ENCODE peak calls at places on chromosomes 7 and 10, in five cellular contexts. W is uterus; S is kidney epithelial cell; T is GM10248; Q is CD4-positive, alpha-beta T cell. O is an unnamed sample.

GRCh38 chr10:100730739-100731602 is 14.4 kb upstream of the PAX2 start:
- DNase-seq in W (no peak), S (no peak), T (peak), Q (no peak), O (peak)

GRCh38 chr10:58177362-58177947 is 90.2 kb downstream of the IPMK start:
- DNase-seq in W (no peak), S (no peak), T (peak), Q (no peak), O (peak)

GRCh38 chr7:155456772-155457543 is 971 bp upstream of the EN2 start:
- DNase-seq in W (peak), S (no peak), T (no peak), Q (no peak), O (peak)

GRCh38 chr7:19853261-19853832 is 79.9 kb upstream of the TMEM196 start:
- DNase-seq in W (no peak), S (no peak), T (no peak), Q (no peak), O (no peak)

GRCh38 chr10:59997807-59998525 is 91.6 kb upstream of the CCDC6 start:
- DNase-seq in W (peak), S (no peak), T (no peak), Q (no peak), O (no peak)

GRCh38 chr10:624605-625334 is 64.7 kb downstream of the DIP2C start:
- DNase-seq in W (peak), S (peak), T (no peak), Q (no peak), O (no peak)

GRCh38 chr10:71302874-71303568 is 16.0 kb upstream of the SLC29A3 start:
- DNase-seq in W (no peak), S (peak), T (peak), Q (no peak), O (peak)

GRCh38 chr7:17402628-17403278 is 104.3 kb downstream of the AHR start:
- DNase-seq in W (no peak), S (no peak), T (peak), Q (no peak), O (peak)

GRCh38 chr7:2614646-2615330 is 17.0 kb upstream of the TTYH3 start:
- DNase-seq in W (no peak), S (no peak), T (no peak), Q (no peak), O (no peak)

GRCh38 chr7:26090927-26091519 is 61.0 kb upstream of the NFE2L3 start:
- DNase-seq in W (no peak), S (peak), T (peak), Q (no peak), O (peak)

GRCh38 chr10:101780818-101781654 is 2.2 kb downstream of the NPM3 start:
- DNase-seq in W (no peak), S (no peak), T (peak), Q (peak), O (peak)

GRCh38 chr10:70940834-70941568 is 52.6 kb upstream of the PCBD1 start:
- DNase-seq in W (no peak), S (no peak), T (no peak), Q (no peak), O (no peak)

GRCh38 chr10:114336823-114337509 is 67.3 kb downstream of the AFAP1L2 start:
- DNase-seq in W (no peak), S (no peak), T (no peak), Q (no peak), O (no peak)

GRCh38 chr7:81327873-81328272 is 409.0 kb upstream of the SEMA3C start:
- DNase-seq in W (no peak), S (no peak), T (no peak), Q (no peak), O (no peak)

GRCh38 chr10:14837003-14837755 is 658 bp downstream of the CDNF start:
- DNase-seq in W (no peak), S (no peak), T (no peak), Q (no peak), O (no peak)

GRCh38 chr7:133797818-133798485 is 329.2 kb upstream of the LRGUK start:
- DNase-seq in W (no peak), S (no peak), T (no peak), Q (no peak), O (no peak)

GRCh38 chr10:22825841-22826240 is 102.0 kb upstream of the ARMC3 start:
- DNase-seq in W (no peak), S (no peak), T (no peak), Q (no peak), O (no peak)

GRCh38 chr7:30464231-30464660 is 14.3 kb downstream of the NOD1 start:
- DNase-seq in W (no peak), S (no peak), T (no peak), Q (no peak), O (no peak)

GRCh38 chr10:97207756-97208346 is 22.1 kb upstream of the SLIT1 start:
- DNase-seq in W (no peak), S (no peak), T (no peak), Q (no peak), O (no peak)

GRCh38 chr10:72690071-72690755 is 1.7 kb upstream of the MCU start:
- DNase-seq in W (no peak), S (no peak), T (no peak), Q (no peak), O (no peak)

GRCh38 chr10:61752111-61753011 is 89.6 kb downstream of the CABCOCO1 start:
- DNase-seq in W (no peak), S (peak), T (no peak), Q (no peak), O (no peak)

GRCh38 chr7:95867309-95867708 is 95.0 kb downstream of the DYNC1I1 start:
- DNase-seq in W (no peak), S (no peak), T (peak), Q (no peak), O (peak)

GRCh38 chr10:75585294-75585693 is 153.9 kb downstream of the LRMDA start:
- DNase-seq in W (no peak), S (no peak), T (no peak), Q (no peak), O (no peak)

GRCh38 chr10:86523348-86523747 is 1.8 kb upstream of the WAPL start:
- DNase-seq in W (no peak), S (no peak), T (no peak), Q (no peak), O (no peak)

GRCh38 chr10:47079177-47079580 is 168.0 kb downstream of the PTPN20 start:
- DNase-seq in W (no peak), S (no peak), T (no peak), Q (no peak), O (no peak)

GRCh38 chr10:132938472-132939329 is 3.7 kb downstream of the CFAP46 start:
- DNase-seq in W (no peak), S (no peak), T (no peak), Q (no peak), O (no peak)

GRCh38 chr7:134515569-134516468 is 11.5 kb upstream of the AKR1B10 start:
- DNase-seq in W (no peak), S (peak), T (no peak), Q (no peak), O (no peak)

GRCh38 chr7:2109936-2110585 is 122.7 kb downstream of the MAD1L1 start:
- DNase-seq in W (no peak), S (peak), T (no peak), Q (no peak), O (no peak)

GRCh38 chr7:100682228-100682741 is 8.7 kb downstream of the GNB2 start:
- DNase-seq in W (no peak), S (no peak), T (no peak), Q (no peak), O (peak)

GRCh38 chr10:50471583-50471975 is 152.2 kb downstream of the SGMS1 start:
- DNase-seq in W (no peak), S (no peak), T (no peak), Q (no peak), O (no peak)

GRCh38 chr7:112575864-112576263 is 95.1 kb downstream of the LSMEM1 start:
- DNase-seq in W (no peak), S (no peak), T (no peak), Q (no peak), O (no peak)

GRCh38 chr10:29370612-29371092 is 81.8 kb downstream of the LYZL1 start:
- DNase-seq in W (no peak), S (no peak), T (no peak), Q (no peak), O (no peak)

GRCh38 chr7:14691597-14692203 is 210.9 kb downstream of the DGKB start:
- DNase-seq in W (peak), S (no peak), T (no peak), Q (peak), O (peak)

GRCh38 chr7:80941206-80941758 is 22.4 kb upstream of the SEMA3C start:
- DNase-seq in W (no peak), S (peak), T (no peak), Q (no peak), O (no peak)

GRCh38 chr7:142414135-142414534 is 156.3 kb upstream of the PRSS58 start:
- DNase-seq in W (no peak), S (no peak), T (no peak), Q (no peak), O (no peak)

GRCh38 chr10:70265032-70265689 is 18.6 kb downstream of the NPFFR1 start:
- DNase-seq in W (no peak), S (no peak), T (peak), Q (no peak), O (peak)

GRCh38 chr10:6514844-6515780 is 65.0 kb downstream of the PRKCQ start:
- DNase-seq in W (no peak), S (no peak), T (no peak), Q (no peak), O (no peak)

GRCh38 chr10:104617831-104618230 is 23.3 kb upstream of the SORCS3 start:
- DNase-seq in W (no peak), S (no peak), T (no peak), Q (no peak), O (no peak)

GRCh38 chr10:3701490-3701889 is 83.5 kb downstream of the KLF6 start:
- DNase-seq in W (no peak), S (no peak), T (no peak), Q (no peak), O (no peak)

GRCh38 chr7:41987-42386 is 150.4 kb upstream of the FAM20C start:
- DNase-seq in W (peak), S (no peak), T (no peak), Q (no peak), O (no peak)

DNA sequence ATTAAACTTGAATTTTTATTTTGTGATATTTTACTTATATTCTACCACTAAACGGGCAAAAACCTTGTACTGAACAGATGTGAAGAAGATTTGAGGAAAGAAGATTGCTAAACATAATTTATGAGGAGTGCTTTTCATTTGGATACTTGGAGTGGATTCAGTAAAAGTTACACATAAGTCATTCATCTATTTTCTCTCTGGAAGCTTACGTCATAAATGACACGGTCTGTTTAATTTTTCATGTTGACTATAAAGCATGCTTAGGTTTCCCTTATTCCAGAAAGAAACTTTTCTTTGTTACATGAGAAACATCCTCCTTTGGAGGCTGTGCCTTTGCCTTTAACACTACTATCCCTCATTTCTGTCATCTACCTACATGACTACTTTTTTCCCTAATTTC is 53.9 kb downstream of the TFEC start:
- DNase-seq in W (no peak), S (no peak), T (no peak), Q (no peak), O (no peak)
- TF ChIP-seq CTCF in W (no peak), S (no peak), T (no peak), Q (no peak), O (no peak)

DNA sequence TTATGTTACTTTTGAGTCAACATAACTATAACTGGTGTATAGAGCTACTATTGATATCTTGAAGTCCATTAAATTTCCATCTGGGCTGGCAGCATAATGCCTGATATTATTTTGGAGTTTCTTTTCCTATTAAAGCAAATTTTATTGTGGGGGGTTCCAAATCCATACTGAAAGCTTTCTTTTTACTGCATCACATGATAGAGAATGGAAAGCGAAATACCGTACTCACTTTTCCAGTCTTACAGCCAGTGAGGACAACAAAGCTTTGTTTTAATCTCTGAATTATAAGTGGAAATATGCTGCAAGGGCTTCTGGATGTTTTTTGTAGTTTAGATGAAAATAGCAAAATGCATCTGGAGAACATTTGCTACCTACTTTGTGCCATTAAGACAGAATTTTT is 477.5 kb upstream of the SEMA3D start:
- DNase-seq in W (no peak), S (no peak), T (no peak), Q (no peak), O (no peak)
- TF ChIP-seq CTCF in W (no peak), S (no peak), T (no peak), Q (no peak), O (no peak)

DNA sequence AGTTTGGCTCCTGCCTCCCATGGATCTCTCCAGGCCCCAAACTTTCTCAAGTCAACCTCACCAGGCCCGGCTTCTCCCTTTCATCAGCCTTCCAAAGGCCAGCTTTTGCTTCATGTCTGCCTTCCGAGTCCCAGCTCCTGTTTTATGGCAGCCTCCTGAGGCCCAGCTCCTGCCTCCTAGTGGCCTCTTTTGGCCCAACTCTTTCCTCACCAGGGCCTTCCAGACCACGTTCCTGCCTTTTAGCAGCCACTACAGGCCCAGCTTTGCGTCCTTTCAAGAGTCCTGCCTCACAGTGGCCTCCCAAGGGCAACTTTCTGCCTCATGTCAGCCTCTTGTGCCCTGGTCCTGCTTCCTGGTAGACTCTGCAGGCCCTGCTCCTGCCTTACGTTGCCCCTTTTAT is 15.3 kb upstream of the TMEM248 start:
- DNase-seq in W (no peak), S (no peak), T (no peak), Q (no peak), O (no peak)
- TF ChIP-seq CTCF in W (no peak), S (peak), T (no peak), Q (no peak), O (peak)

GRCh38 chr10:129768437-129769355 is 195.4 kb downstream of the EBF3 start:
- DNase-seq in W (peak), S (no peak), T (no peak), Q (no peak), O (no peak)
- TF ChIP-seq CTCF in W (no peak), S (no peak), T (no peak), Q (no peak), O (no peak)

DNA sequence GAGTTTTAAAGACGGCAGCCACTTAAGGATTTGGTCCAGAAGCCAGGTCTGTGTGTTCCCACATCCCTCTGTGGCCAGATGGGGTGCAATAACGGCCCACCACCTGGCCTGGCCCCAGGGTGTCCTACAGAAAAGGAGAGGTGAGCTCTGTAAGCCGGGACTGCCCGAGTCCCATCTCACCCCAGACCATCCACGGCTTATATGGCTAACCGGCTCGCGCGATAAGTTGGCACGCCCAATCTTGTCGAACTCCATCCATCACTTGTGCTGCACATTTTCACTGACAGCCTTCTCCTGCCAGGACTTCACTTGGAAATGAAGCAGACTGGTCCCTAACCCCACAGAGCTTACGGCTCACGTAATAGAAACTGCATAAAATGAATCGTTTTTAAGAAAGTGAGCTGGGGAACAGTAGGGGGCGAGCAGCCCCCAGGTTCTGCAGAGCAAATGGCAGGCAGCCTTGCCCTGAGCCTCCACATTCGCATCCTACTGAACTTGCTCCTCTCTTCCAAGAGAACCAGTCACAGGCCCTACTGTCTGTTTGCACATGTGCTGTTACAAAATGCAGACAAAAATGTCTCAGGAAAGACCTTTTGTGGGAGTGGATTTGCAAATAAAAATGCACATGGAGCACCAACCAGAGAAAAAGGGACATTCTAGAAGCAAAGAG is 98.2 kb downstream of the TNS3 start:
- DNase-seq in W (no peak), S (no peak), T (no peak), Q (no peak), O (no peak)
- TF ChIP-seq CTCF in W (peak), S (peak), T (no peak), Q (no peak), O (no peak)

GRCh38 chr10:68981074-68981473 is 7.5 kb upstream of the KIFBP start:
- DNase-seq in W (no peak), S (no peak), T (no peak), Q (no peak), O (no peak)
- TF ChIP-seq CTCF in W (no peak), S (peak), T (peak), Q (no peak), O (no peak)

GRCh38 chr7:101902680-101903504 is 85.5 kb downstream of the CUX1 start:
- DNase-seq in W (no peak), S (no peak), T (no peak), Q (no peak), O (no peak)

GRCh38 chr7:101900103-101900502 is 82.7 kb downstream of the CUX1 start:
- DNase-seq in W (no peak), S (no peak), T (no peak), Q (no peak), O (no peak)

GRCh38 chr7:101904019-101904418 is 86.6 kb downstream of the CUX1 start:
- DNase-seq in W (no peak), S (no peak), T (no peak), Q (no peak), O (no peak)

GRCh38 chr7:101903505-101903849 is 86.1 kb downstream of the CUX1 start:
- DNase-seq in W (no peak), S (no peak), T (no peak), Q (no peak), O (no peak)

DNA sequence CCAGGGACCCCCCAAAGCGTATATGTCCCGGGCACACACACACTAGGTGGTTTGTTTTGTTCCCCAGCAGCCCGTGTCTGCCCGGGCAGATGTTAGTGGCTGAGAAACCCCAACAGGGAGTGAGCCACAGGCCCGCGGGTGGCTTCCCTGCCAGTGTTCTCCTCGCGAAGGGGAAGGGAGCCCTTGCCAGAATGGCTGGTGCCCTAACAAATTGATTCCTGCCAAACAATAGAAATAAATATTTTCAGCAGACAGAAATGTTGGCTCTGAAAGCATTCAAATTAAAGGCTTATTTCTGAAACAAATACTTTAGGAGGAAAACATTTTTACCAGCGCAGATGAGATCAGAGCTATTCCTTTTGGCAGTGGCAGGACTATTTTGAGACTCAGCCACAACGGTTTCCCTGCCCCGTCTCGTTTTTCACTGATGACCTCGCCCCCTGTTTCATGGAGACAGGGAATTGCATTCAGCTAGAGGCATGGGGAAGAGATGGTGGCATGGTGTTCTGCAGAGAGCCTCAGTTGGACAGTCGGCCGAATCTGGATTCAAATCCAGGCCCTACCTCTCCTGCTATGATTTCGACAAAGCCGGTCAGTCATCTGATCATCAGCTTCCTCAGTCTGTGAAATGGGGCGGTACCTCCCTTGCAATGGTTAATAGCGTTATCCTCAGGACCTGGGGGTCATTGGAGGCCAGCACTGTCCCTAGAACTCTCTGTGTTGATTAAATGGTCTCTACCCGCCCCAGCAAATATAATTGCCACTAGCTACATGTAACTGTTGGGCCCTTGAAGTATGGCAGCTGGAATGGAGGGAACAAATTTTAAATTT is 84.5 kb downstream of the CUX1 start:
- DNase-seq in W (no peak), S (no peak), T (no peak), Q (no peak), O (no peak)
- TF ChIP-seq CTCF in W (no peak), S (no peak), T (no peak), Q (no peak), O (no peak)

GRCh38 chr10:77332256-77332655 is 305.4 kb downstream of the KCNMA1 start:
- DNase-seq in W (no peak), S (no peak), T (no peak), Q (no peak), O (no peak)
- TF ChIP-seq CTCF in W (no peak), S (no peak), T (no peak), Q (no peak), O (no peak)

GRCh38 chr7:127409629-127410028 is 17.1 kb upstream of the ZNF800 start:
- DNase-seq in W (no peak), S (no peak), T (no peak), Q (no peak), O (no peak)
- TF ChIP-seq CTCF in W (no peak), S (no peak), T (peak), Q (no peak), O (peak)